ENCODE peak calls at places on chromosomes 11 and 22, in eight cellular contexts. A is HEK293T, G is kidney tubule cell, X is GM23338, F is endothelial cell, E is upper lobe of right lung, S is body of pancreas, L is cardiac septum. U is an unnamed sample.

GRCh38 chr22:24588756-24589481 is 4.0 kb downstream of the LRRC75B start:
- DNase-seq in A (no peak), G (no peak), X (no peak), F (no peak), E (no peak), S (no peak), L (peak), U (no peak)

GRCh38 chr11:122656631-122657101 is 1.1 kb downstream of the UBASH3B start:
- DNase-seq in A (peak), G (peak), X (peak), F (peak), E (peak), S (peak), L (peak), U (peak)

GRCh38 chr22:22910272-22911240 is 22.9 kb downstream of the IGLL5 start:
- DNase-seq in A (no peak), G (no peak), X (no peak), F (no peak), E (no peak), S (no peak), L (no peak), U (no peak)

GRCh38 chr11:14273885-14274284 is 85.1 kb downstream of the RRAS2 start:
- DNase-seq in A (no peak), G (no peak), X (no peak), F (no peak), E (no peak), S (no peak), L (no peak), U (no peak)

GRCh38 chr11:119376197-119376847 is 5.2 kb downstream of the USP2 start:
- DNase-seq in A (no peak), G (no peak), X (no peak), F (no peak), E (peak), S (peak), L (no peak), U (no peak)

GRCh38 chr11:69209936-69210659 is 54.4 kb downstream of the SMIM38 start:
- DNase-seq in A (no peak), G (peak), X (no peak), F (no peak), E (peak), S (no peak), L (peak), U (peak)

GRCh38 chr22:46336119-46337078 is 885 bp downstream of the TRMU start:
- DNase-seq in A (no peak), G (peak), X (peak), F (peak), E (no peak), S (peak), L (no peak), U (no peak)

GRCh38 chr11:19868281-19868821 is 155.7 kb downstream of the NAV2 start:
- DNase-seq in A (no peak), G (peak), X (peak), F (no peak), E (no peak), S (no peak), L (peak), U (no peak)

GRCh38 chr22:25475554-25476022 is 88.9 kb upstream of the GRK3 start:
- DNase-seq in A (no peak), G (peak), X (peak), F (no peak), E (no peak), S (no peak), L (no peak), U (no peak)

GRCh38 chr11:33258631-33259184 is 1.5 kb downstream of the HIPK3 start:
- DNase-seq in A (no peak), G (no peak), X (no peak), F (no peak), E (no peak), S (no peak), L (no peak), U (no peak)

GRCh38 chr22:44543781-44544181 is 45.7 kb upstream of the RTL6 start:
- DNase-seq in A (no peak), G (no peak), X (no peak), F (no peak), E (peak), S (no peak), L (peak), U (peak)

GRCh38 chr11:107591446-107592236 is 694 bp downstream of the ELMOD1 start:
- DNase-seq in A (peak), G (peak), X (peak), F (peak), E (no peak), S (peak), L (no peak), U (peak)

GRCh38 chr22:25447067-25447688 is 117.3 kb upstream of the GRK3 start:
- DNase-seq in A (no peak), G (no peak), X (peak), F (no peak), E (no peak), S (no peak), L (no peak), U (no peak)